ENCODE peak calls at places on chromosomes 11 and 22, in ten cellular contexts. R is CD8-positive, alpha-beta memory T cell; E is SJSA1; L is heart right ventricle; F is A673; B is right lobe of liver; N is suprapubic skin; O is upper lobe of right lung; D is brain microvascular endothelial cell; U is neuronal stem cell. A is an unnamed sample.

GRCh38 chr11:79430280-79430679 is 10.6 kb downstream of the TENM4 start:
- DNase-seq in N (no peak), U (no peak), R (no peak), E (no peak), B (no peak), L (no peak), F (no peak), D (no peak), O (no peak), A (no peak)

GRCh38 chr11:124747406-124748099 is 4.5 kb downstream of the VSIG2 start:
- DNase-seq in L (no peak), R (no peak), U (no peak), E (no peak), B (no peak), O (no peak), D (no peak), F (no peak), N (no peak), A (no peak)

GRCh38 chr11:14642873-14643696 is 519 bp upstream of the PDE3B start:
- DNase-seq in F (no peak), N (no peak), U (no peak), R (no peak), L (no peak), D (no peak), O (peak; percentile 61), B (no peak), E (no peak), A (no peak)

GRCh38 chr11:133078591-133079179 is 453.6 kb downstream of the OPCML start:
- DNase-seq in E (no peak), O (no peak), D (peak; percentile 37), R (no peak), B (no peak), L (peak; percentile 23), F (peak; percentile 71), U (peak; percentile 58), N (no peak), A (peak; percentile 26)

GRCh38 chr22:46084943-46085830 is 65.1 kb upstream of the PPARA start:
- DNase-seq in L (peak; percentile 91), E (peak; percentile 88), B (peak; percentile 95), O (peak; percentile 89), N (peak; percentile 91), D (no peak), R (no peak), F (peak; percentile 50), U (no peak), A (peak; percentile 94)

GRCh38 chr11:114614127-114614720 is 18.6 kb upstream of the NXPE4 start:
- DNase-seq in B (no peak), D (no peak), O (no peak), L (no peak), U (no peak), R (no peak), N (no peak), E (no peak), F (no peak), A (no peak)

GRCh38 chr11:12876340-12876739 is 132.8 kb upstream of the RASSF10 start:
- DNase-seq in B (no peak), E (no peak), F (no peak), N (no peak), D (no peak), O (no peak), R (no peak), U (no peak), L (no peak), A (no peak)

GRCh38 chr22:50102946-50103345 is 13.1 kb downstream of the MOV10L1 start:
- DNase-seq in N (no peak), U (no peak), O (no peak), L (no peak), D (no peak), R (no peak), F (no peak), B (no peak), E (no peak), A (no peak)

GRCh38 chr11:95577716-95578460 is 211.7 kb downstream of the FAM76B start:
- DNase-seq in E (no peak), F (no peak), D (peak; percentile 79), B (no peak), L (no peak), U (no peak), R (no peak), N (no peak), O (no peak), A (peak; percentile 33)

GRCh38 chr11:92707665-92708064 is 261.8 kb upstream of the MTNR1B start:
- DNase-seq in O (no peak), B (no peak), F (no peak), L (peak; percentile 19), U (no peak), D (peak; percentile 11), N (no peak), R (no peak), E (no peak), A (no peak)

GRCh38 chr11:9280655-9281301 is 15.6 kb upstream of the DENND5A start:
- DNase-seq in N (no peak), E (peak; percentile 47), R (peak; percentile 24), L (no peak), B (no peak), D (peak; percentile 73), F (peak; percentile 42), U (no peak), O (no peak), A (no peak)

GRCh38 chr11:126949066-126949945 is 51.3 kb downstream of the KIRREL3 start:
- DNase-seq in O (no peak), N (no peak), L (no peak), E (peak; percentile 42), B (no peak), D (peak; percentile 34), R (no peak), F (no peak), U (no peak), A (peak; percentile 23)

GRCh38 chr11:110128161-110128560 is 35.0 kb downstream of the ZC3H12C start:
- DNase-seq in N (no peak), B (no peak), O (no peak), D (peak; percentile 34), F (peak; percentile 98), R (no peak), L (no peak), U (peak; percentile 72), E (no peak), A (no peak)

DNA sequence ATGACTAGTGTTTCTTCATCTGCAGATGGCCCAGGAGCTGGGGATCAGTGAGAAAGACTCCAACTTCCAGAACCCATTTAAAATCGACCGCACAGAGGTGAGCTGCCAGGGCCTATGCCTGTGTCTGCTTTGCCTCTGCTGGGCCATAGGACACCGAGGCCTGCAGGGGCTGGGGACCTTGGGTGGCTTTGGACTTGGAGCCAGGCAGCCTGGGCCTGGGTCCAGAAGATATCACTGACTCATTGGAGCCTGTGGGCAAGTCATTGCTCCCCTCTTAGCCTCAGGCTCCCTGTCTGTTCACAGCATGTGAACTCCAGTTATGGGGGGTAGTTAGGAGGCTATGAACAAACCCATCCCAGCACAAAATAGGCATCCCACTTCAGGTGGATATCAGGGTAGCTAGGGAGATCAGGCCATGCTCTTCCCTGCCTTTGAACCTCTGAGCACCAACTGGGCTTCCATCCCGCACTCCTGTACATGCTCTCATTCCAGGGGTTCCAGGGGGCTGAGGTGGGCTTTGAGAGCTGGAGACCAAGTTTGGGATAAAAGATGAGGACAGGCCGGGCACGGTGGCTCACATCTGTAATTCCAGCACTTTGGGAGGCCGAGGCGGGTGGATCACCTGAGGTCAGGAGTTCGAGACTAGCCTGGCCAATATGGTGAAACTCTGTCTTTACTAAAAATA is 13.4 kb downstream of the CCDC134 start:
- DNase-seq in R (no peak), B (no peak), L (no peak), U (no peak), O (no peak), F (no peak), D (no peak), N (no peak), E (no peak), A (no peak)
- H3K36me3 ChIP-seq in R (peaks cover 25% of the 10 kb centered on the region), B (no peaks in the 10 kb centered on the region), L (no peaks in the 10 kb centered on the region), U (peaks cover 29% of the 10 kb centered on the region), O (no peaks in the 10 kb centered on the region), F (peaks cover 13% of the 10 kb centered on the region), D (peaks cover 4% of the 10 kb centered on the region), N (peaks cover 41% of the 10 kb centered on the region), E (peaks cover 17% of the 10 kb centered on the region), A (no peaks in the 10 kb centered on the region)

DNA sequence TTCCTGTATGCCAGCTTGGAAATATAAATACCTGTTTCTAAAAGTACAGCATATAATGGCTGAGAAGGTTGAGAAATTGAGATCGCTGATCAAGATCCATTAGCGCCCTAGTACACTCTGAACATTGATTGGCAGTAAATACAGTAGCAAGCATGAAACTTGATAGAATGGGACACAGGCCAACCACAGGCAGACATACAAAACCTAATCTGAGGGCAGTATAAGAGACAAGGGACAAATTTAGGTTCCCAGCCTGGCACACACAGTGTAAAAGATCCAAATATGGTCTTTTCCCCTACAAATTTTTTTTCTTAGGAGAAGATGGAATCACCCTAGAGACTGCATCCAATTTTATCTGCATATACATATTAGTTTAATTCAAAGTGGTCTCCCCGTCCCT is 126.5 kb upstream of the ARHGAP42 start:
- DNase-seq in U (no peak), O (no peak), B (no peak), N (no peak), L (no peak), D (no peak), E (no peak), F (no peak), R (no peak), A (no peak)
- H3K4me3 ChIP-seq in U (no peak overlapping the region), O (no peak overlapping the region), B (no peak overlapping the region), N (no peak overlapping the region), L (no peak overlapping the region), D (no peak overlapping the region), E (no peak overlapping the region), F (no peak overlapping the region), R (no peak overlapping the region), A (no peak overlapping the region)

GRCh38 chr11:7967826-7968225 is 2.6 kb upstream of the NLRP10 start:
- DNase-seq in D (no peak), B (no peak), O (no peak), N (no peak), U (no peak), E (no peak), R (no peak), F (no peak), L (no peak), A (no peak)

GRCh38 chr11:7964873-7965272 is 374 bp downstream of the NLRP10 start:
- DNase-seq in B (no peak), R (no peak), O (no peak), D (no peak), F (no peak), L (no peak), U (no peak), E (no peak), N (no peak), A (peak; percentile 47)

GRCh38 chr11:7968686-7969085 is 3.4 kb upstream of the NLRP10 start:
- DNase-seq in U (no peak), R (no peak), B (no peak), D (no peak), E (no peak), O (no peak), L (no peak), N (no peak), F (no peak), A (no peak)

GRCh38 chr11:7965386-7965785 is at the start of gene NLRP10:
- DNase-seq in R (no peak), L (no peak), E (no peak), B (no peak), U (no peak), O (no peak), F (no peak), N (no peak), D (peak; percentile 39), A (peak; percentile 85)

GRCh38 chr11:7967097-7967496 is 1.9 kb upstream of the NLRP10 start:
- DNase-seq in O (no peak), F (no peak), L (no peak), D (no peak), U (no peak), E (no peak), B (no peak), R (no peak), N (no peak), A (no peak)
- H3K27me3 ChIP-seq in O (no peaks in the 10 kb centered on the region), F (peaks cover 13% of the 10 kb centered on the region), L (no peaks in the 10 kb centered on the region), D (no peaks in the 10 kb centered on the region), U (no peaks in the 10 kb centered on the region), E (no peaks in the 10 kb centered on the region), B (no peaks in the 10 kb centered on the region), R (no peaks in the 10 kb centered on the region), N (no peaks in the 10 kb centered on the region), A (no peaks in the 10 kb centered on the region)

GRCh38 chr11:78259777-78260470 is 71.2 kb downstream of the USP35 start:
- DNase-seq in D (no peak), L (no peak), F (no peak), N (no peak), E (no peak), B (no peak), O (no peak), R (no peak), U (no peak), A (no peak)
- H3K36me3 ChIP-seq in D (no peaks in the 10 kb centered on the region), L (no peaks in the 10 kb centered on the region), F (no peaks in the 10 kb centered on the region), N (no peaks in the 10 kb centered on the region), E (no peaks in the 10 kb centered on the region), B (no peaks in the 10 kb centered on the region), O (no peaks in the 10 kb centered on the region), R (no peaks in the 10 kb centered on the region), U (no peaks in the 10 kb centered on the region), A (no peaks in the 10 kb centered on the region)

A was measured in MG63.